ENCODE peak calls at places on chromosomes 4 and X, in four cellular contexts. One of them, this sample, is unnamed.
A peak's percentile ranks its signal among the peaks of the same experiment; 100 is the strongest.

GRCh38 chr4:27187786-27188185 is 327.1 kb downstream of the STIM2 start:
- DNase-seq in K562: no peak
- DNase-seq in H1: no peak
- DNase-seq in HepG2: no peak
- DNase-seq in this sample: no peak

GRCh38 chrX:79557212-79557611 is 190.1 kb upstream of the ITM2A start:
- DNase-seq in H1: no peak
- DNase-seq in HepG2: no peak
- DNase-seq in K562: no peak
- DNase-seq in this sample: no peak

GRCh38 chrX:72714471-72714916 is 388 bp upstream of the PHKA1 start:
- DNase-seq in HepG2: peak; percentile 12
- DNase-seq in H1: peak; percentile 52
- DNase-seq in K562: peak; percentile 21
- DNase-seq in this sample: peak; percentile 41

GRCh38 chr4:52643846-52644245 is 15.3 kb downstream of the USP46 start:
- DNase-seq in K562: no peak
- DNase-seq in H1: no peak
- DNase-seq in HepG2: peak; percentile 34
- DNase-seq in this sample: no peak

GRCh38 chr4:15778742-15779231 is 659 bp downstream of the CD38 start:
- DNase-seq in K562: no peak
- DNase-seq in H1: peak; percentile 53
- DNase-seq in HepG2: no peak
- DNase-seq in this sample: peak; percentile 41

GRCh38 chrX:118325453-118325852 is 20.5 kb upstream of the WDR44 start:
- DNase-seq in H1: no peak
- DNase-seq in K562: peak; percentile 29
- DNase-seq in HepG2: no peak
- DNase-seq in this sample: no peak

GRCh38 chr4:25859429-25860148 is 3.2 kb downstream of the SEL1L3 start:
- DNase-seq in H1: no peak
- DNase-seq in K562: no peak
- DNase-seq in HepG2: no peak
- DNase-seq in this sample: no peak

GRCh38 chr4:73870778-73871177 is 1.6 kb downstream of the CXCL1 start:
- DNase-seq in H1: no peak
- DNase-seq in K562: no peak
- DNase-seq in HepG2: no peak
- DNase-seq in this sample: no peak

GRCh38 chrX:40971736-40972135 is 113.5 kb upstream of the USP9X start:
- DNase-seq in H1: no peak
- DNase-seq in K562: no peak
- DNase-seq in HepG2: no peak
- DNase-seq in this sample: peak; percentile 19

GRCh38 chrX:131752493-131753198 is 208.8 kb downstream of the OR13H1 start:
- DNase-seq in K562: no peak
- DNase-seq in HepG2: no peak
- DNase-seq in H1: no peak
- DNase-seq in this sample: peak; percentile 92

DNA sequence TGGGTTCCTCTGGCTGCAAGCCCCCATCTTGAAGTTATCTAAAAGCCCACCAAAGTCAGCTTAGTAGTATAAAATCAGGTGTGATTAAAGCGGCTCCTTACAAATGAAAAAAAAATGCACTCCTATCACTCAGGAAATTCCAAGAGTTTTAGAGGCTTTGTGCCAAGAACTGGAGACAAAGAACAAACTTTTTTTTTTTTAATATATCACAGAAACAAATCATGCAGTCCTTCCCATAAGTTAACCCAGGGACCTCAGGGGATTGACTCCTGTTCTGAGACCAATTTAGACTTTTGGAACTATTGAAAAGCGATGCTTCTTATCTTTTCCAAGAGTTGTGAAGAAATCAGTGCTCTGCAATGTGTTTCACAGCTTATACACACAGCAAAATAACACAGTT is 53.6 kb downstream of the HHIP start:
- DNase-seq in K562: no peak
- DNase-seq in H1: no peak
- DNase-seq in HepG2: no peak
- DNase-seq in this sample: no peak
- TF ChIP-seq USF2 in K562: no peak
- TF ChIP-seq USF2 in H1: no peak
- TF ChIP-seq USF2 in HepG2: no peak
- TF ChIP-seq USF2 in this sample: no peak

GRCh38 chr4:184355111-184355604 is 119.2 kb downstream of the IRF2 start:
- DNase-seq in HepG2: peak; percentile 89
- DNase-seq in K562: peak; percentile 88
- DNase-seq in H1: peak; percentile 22
- DNase-seq in this sample: peak; percentile 19
- TF ChIP-seq RNF2 in HepG2: no peak
- TF ChIP-seq RNF2 in K562: no peak
- TF ChIP-seq RNF2 in H1: no peak
- TF ChIP-seq RNF2 in this sample: no peak

GRCh38 chr4:54099959-54100606 is at the start of gene GSX2:
- DNase-seq in H1: peak; percentile 74
- DNase-seq in K562: no peak
- DNase-seq in HepG2: no peak
- DNase-seq in this sample: no peak

GRCh38 chr4:54102747-54103146 is 2.8 kb downstream of the GSX2 start:
- DNase-seq in H1: no peak
- DNase-seq in K562: no peak
- DNase-seq in HepG2: no peak
- DNase-seq in this sample: no peak

GRCh38 chr4:54100607-54101189 is 735 bp downstream of the GSX2 start:
- DNase-seq in HepG2: no peak
- DNase-seq in H1: peak; percentile 61
- DNase-seq in K562: no peak
- DNase-seq in this sample: no peak

GRCh38 chr4:54103190-54103574 is 3.2 kb downstream of the GSX2 start:
- DNase-seq in H1: no peak
- DNase-seq in K562: no peak
- DNase-seq in HepG2: no peak
- DNase-seq in this sample: no peak

DNA sequence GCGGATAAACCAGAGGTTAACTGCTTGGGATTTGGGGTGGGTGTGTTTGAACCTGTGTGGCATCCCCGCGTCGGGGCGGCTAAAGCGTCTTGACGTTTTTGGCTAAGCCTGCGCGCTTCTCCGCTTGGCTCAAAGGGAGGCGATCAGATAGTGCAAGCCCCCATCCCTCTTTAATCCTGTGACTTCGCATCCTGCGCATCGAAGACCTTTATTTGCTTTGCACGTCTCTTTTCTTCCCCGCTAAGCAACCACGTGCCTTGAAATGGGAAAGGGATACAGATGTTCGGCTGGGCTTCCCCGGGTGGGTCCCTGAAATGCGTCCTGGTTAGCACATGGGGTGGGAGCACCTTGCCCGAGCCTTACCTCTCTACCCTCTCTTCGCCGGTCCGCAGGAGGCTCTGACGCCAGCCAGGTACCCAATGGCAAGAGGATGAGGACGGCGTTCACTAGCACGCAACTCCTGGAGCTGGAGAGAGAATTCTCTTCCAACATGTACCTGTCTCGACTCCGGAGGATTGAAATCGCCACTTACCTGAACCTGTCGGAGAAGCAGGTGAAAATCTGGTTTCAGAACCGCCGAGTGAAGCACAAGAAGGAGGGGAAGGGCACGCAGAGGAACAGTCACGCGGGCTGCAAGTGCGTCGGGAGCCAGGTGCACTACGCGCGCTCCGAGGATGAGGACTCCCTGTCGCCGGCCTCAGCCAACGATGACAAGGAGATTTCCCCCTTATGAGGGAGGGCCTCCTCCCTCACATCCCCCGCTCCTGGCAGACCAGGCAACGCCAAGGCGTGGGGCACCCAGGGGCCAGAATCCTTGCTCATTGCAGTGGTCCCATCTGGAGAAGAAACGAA is 1.5 kb downstream of the GSX2 start:
- DNase-seq in H1: peak; percentile 70
- DNase-seq in K562: no peak
- DNase-seq in HepG2: no peak
- DNase-seq in this sample: no peak
- TF ChIP-seq USF2 in H1: no peak
- TF ChIP-seq USF2 in K562: no peak
- TF ChIP-seq USF2 in HepG2: no peak
- TF ChIP-seq USF2 in this sample: no peak

DNA sequence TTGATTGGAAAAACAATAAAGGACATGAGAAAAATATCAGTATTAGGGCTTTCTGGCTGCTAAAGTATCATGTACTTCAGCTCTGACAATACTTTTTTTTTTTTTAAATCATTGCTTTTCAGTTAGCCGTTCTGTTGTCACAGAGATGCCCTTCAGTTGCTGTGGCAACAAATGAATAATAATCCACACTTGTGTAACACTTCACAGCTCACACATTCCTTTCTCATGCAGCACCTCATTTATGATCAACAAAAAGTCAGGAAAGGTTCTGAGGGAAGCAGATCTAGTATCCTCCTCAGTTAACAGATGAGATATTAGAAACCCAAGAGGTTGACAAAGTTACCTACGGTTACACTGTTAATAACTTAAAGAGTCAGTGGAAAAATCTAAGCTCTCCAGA is 444.2 kb upstream of the SLIT2 start:
- DNase-seq in K562: no peak
- DNase-seq in HepG2: no peak
- DNase-seq in H1: no peak
- DNase-seq in this sample: no peak
- TF ChIP-seq RNF2 in K562: no peak
- TF ChIP-seq RNF2 in HepG2: no peak
- TF ChIP-seq RNF2 in H1: no peak
- TF ChIP-seq RNF2 in this sample: no peak

GRCh38 chr4:3409571-3410091 is 32.1 kb upstream of the HGFAC start:
- DNase-seq in HepG2: no peak
- DNase-seq in H1: no peak
- DNase-seq in K562: no peak
- DNase-seq in this sample: no peak

GRCh38 chr4:3407930-3408792 is 33.6 kb upstream of the HGFAC start:
- DNase-seq in K562: no peak
- DNase-seq in H1: no peak
- DNase-seq in HepG2: peak; percentile 94
- DNase-seq in this sample: no peak

GRCh38 chr4:3407171-3407771 is 34.5 kb upstream of the HGFAC start:
- DNase-seq in HepG2: no peak
- DNase-seq in K562: no peak
- DNase-seq in H1: no peak
- DNase-seq in this sample: no peak

GRCh38 chr4:3410401-3411135 is 31.2 kb upstream of the HGFAC start:
- DNase-seq in H1: no peak
- DNase-seq in K562: no peak
- DNase-seq in HepG2: no peak
- DNase-seq in this sample: no peak

GRCh38 chr4:3408793-3409330 is 32.9 kb upstream of the HGFAC start:
- DNase-seq in HepG2: no peak
- DNase-seq in H1: no peak
- DNase-seq in K562: no peak
- DNase-seq in this sample: no peak
- TF ChIP-seq USF2 in HepG2: no peak
- TF ChIP-seq USF2 in H1: no peak
- TF ChIP-seq USF2 in K562: no peak
- TF ChIP-seq USF2 in this sample: no peak

DNA sequence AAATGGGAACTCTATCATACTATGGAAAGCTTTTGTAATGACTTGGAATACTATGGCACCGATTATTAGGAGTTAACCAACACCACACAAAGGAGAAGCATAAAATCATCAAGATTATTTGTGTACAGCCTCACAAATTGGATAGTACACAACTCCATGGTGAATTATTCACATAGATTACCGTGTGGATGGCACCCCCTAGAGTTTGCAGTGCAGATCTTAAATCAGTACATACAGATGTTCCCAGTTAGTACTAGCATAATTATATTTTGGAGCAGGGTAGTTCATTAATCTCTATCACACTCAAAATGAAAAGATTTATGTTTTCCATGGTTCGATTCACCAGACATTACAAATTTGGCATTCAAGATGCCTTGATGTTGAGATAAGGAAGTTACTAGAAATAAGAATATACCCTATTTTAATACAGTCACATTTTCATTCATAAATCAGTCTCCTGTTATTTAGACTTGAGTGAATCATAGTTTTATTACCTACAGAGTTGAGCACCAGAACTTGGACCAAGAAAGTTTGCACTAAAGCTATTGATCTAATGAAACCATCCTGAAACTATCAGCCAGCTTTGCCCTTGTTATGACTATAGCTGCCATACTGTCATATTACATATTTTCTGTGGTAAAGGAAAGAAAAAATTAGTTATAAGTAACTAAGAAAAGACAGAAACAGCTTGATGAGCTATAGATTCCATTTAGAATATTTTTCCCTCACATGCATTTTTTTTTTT is 531.8 kb downstream of the GLUD2 start:
- DNase-seq in HepG2: peak; percentile 7
- DNase-seq in H1: no peak
- DNase-seq in K562: peak; percentile 43
- DNase-seq in this sample: no peak
- TF ChIP-seq RNF2 in HepG2: no peak
- TF ChIP-seq RNF2 in H1: no peak
- TF ChIP-seq RNF2 in K562: no peak
- TF ChIP-seq RNF2 in this sample: no peak